ENCODE peak calls at places on chromosomes 5 and 9, in eight cellular contexts. O is neuronal stem cell, K is small intestine, C is GM23338, F is colonic mucosa, D is AG10803, A is AG09309, W is fibroblast of pulmonary artery. L is an unnamed sample.

GRCh38 chr5:122870219-122870856 is 24.9 kb downstream of the SNX24 start:
- DNase-seq in O (no peak), K (no peak), C (no peak), F (no peak), D (peak), A (no peak), W (peak), L (no peak)

GRCh38 chr5:25119654-25120053 is 474.9 kb upstream of the CDH10 start:
- DNase-seq in O (no peak), K (no peak), C (peak), F (no peak), D (peak), A (no peak), W (peak), L (peak)

GRCh38 chr9:121782514-121783110 is 131.2 kb downstream of the DAB2IP start:
- DNase-seq in O (no peak), K (no peak), C (no peak), F (no peak), D (no peak), A (no peak), W (no peak), L (peak)

GRCh38 chr9:110115868-110116542 is 92.0 kb downstream of the C9orf152 start:
- DNase-seq in O (no peak), K (no peak), C (no peak), F (no peak), D (peak), A (no peak), W (peak), L (no peak)

GRCh38 chr5:40838076-40838475 is 3.1 kb upstream of the RPL37 start:
- DNase-seq in O (no peak), K (no peak), C (no peak), F (no peak), D (no peak), A (no peak), W (no peak), L (no peak)

GRCh38 chr9:81083821-81084512 is 605.4 kb downstream of the TLE1 start:
- DNase-seq in O (no peak), K (no peak), C (no peak), F (no peak), D (peak), A (peak), W (peak), L (no peak)

GRCh38 chr9:129398101-129398795 is 220.2 kb upstream of the IER5L start:
- DNase-seq in O (no peak), K (no peak), C (no peak), F (no peak), D (no peak), A (no peak), W (no peak), L (no peak)

GRCh38 chr5:14580037-14581034 is 1.3 kb upstream of the OTULINL start:
- DNase-seq in O (no peak), K (peak), C (no peak), F (peak), D (peak), A (peak), W (peak), L (peak)

GRCh38 chr5:177189416-177189815 is 55.8 kb downstream of the NSD1 start:
- DNase-seq in O (no peak), K (no peak), C (no peak), F (no peak), D (peak), A (no peak), W (peak), L (no peak)

DNA sequence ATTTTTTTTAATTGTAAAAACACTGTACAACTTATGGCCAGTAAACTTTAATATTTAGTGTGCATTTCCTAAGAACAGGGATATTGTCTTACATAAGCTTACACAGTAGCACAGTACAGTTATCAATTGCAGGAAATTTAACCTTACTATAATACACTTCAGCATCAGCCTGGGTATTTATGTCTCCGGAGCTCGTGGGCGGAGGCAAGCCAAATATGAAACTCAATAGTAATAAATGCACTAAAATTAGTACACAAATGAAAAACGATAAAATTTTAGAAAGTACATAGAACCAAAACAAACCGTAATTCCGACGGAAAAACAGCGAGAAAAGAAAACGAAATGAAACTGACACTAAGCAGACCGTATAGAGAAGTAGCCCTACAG is 91.2 kb downstream of the ANXA2R start:
- DNase-seq in O (no peak), K (no peak), C (no peak), F (no peak), D (no peak), A (no peak), W (no peak), L (no peak)
- H3K4me3 ChIP-seq in O (no peak), K (no peak), C (no peak), F (peak), D (peak), A (no peak), W (peak), L (no peak)

GRCh38 chr5:173238312-173239232 is 3.6 kb upstream of the NKX2-5 start:
- DNase-seq in O (no peak), K (no peak), C (peak), F (no peak), D (no peak), A (no peak), W (no peak), L (no peak)

GRCh38 chr5:173239233-173239593 is 4.2 kb upstream of the NKX2-5 start:
- DNase-seq in O (no peak), K (no peak), C (peak), F (no peak), D (no peak), A (no peak), W (no peak), L (no peak)

GRCh38 chr5:173236531-173237501 is 1.8 kb upstream of the NKX2-5 start:
- DNase-seq in O (no peak), K (no peak), C (peak), F (no peak), D (no peak), A (no peak), W (no peak), L (no peak)

GRCh38 chr5:173235499-173236394 is 741 bp upstream of the NKX2-5 start:
- DNase-seq in O (no peak), K (no peak), C (peak), F (no peak), D (no peak), A (no peak), W (no peak), L (no peak)

DNA sequence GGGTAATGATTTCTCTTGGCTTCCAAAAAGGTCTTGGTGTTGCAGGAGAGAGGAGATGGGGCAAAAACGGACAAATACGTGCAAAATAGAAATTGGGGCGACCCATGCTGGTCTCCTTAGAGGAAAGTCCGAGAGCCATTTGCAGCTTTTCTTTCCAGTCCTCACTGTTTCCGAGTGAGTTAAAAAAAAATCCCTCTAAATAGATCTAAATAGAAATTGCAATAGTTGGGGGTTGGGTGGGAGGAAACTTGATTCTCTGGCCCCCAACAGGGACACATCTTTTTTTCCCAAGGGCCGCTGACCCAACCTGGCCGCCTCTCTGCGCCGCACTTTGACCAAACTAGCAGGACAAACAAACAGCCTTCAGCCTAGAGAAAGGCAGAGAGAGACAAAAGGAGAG is 2.8 kb upstream of the NKX2-5 start:
- DNase-seq in O (no peak), K (no peak), C (peak), F (no peak), D (no peak), A (no peak), W (no peak), L (no peak)
- H3K4me3 ChIP-seq in O (no peak), K (no peak), C (peak), F (no peak), D (no peak), A (no peak), W (no peak), L (no peak)

GRCh38 chr5:62432618-62433064 is 20.1 kb downstream of the IPO11 start:
- DNase-seq in O (no peak), K (no peak), C (no peak), F (no peak), D (peak), A (no peak), W (peak), L (no peak)

DNA sequence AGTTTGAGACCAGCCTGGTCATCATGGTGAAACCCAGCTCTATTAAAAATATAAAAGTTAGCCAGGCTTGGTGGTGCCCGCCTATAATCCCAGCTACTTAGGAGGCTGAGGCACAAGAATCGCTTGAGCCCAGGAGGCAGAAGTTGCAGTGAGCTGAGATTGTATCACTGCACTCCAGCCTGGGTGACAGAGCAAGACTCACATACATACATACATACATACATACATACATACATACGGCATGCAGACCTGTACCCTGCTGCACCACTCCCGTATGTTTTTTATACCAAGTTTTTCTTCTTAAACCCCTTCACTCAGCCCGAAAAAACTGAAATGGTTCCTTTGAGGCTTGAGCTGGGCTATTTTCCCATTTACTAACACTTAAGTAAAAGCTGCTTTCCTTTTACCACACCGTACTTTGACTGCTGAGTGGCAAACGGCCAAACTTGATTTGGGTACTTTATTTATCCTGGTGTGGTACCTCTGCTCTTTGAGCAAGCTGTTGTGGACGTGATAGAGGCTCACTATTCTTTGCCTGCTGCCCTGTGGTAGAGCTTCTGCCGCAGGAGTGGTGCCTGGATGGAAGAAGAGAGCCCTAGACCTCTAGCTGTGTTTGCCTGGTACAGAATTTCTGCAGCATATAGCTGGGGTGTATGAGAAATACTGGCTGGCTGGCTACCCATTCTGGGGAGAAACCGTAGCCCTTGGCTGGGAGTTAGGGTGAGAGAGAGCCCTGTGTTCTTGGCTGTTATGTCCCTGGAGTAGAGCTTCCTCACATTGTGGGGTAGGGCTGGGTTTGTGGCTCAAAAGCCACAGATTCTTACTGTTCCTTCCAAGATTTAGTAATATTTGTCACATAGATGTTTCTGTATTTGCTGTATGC is 19.4 kb downstream of the IPO11 start:
- DNase-seq in O (no peak), K (peak), C (no peak), F (peak), D (peak), A (no peak), W (peak), L (no peak)
- H3K4me3 ChIP-seq in O (no peak), K (no peak), C (no peak), F (no peak), D (no peak), A (no peak), W (no peak), L (no peak)

GRCh38 chr5:16934669-16935068 is 1.4 kb downstream of the MYO10 start:
- DNase-seq in O (no peak), K (peak), C (peak), F (no peak), D (no peak), A (no peak), W (peak), L (no peak)

GRCh38 chr5:16935271-16936149 is 578 bp downstream of the MYO10 start:
- DNase-seq in O (no peak), K (peak), C (peak), F (peak), D (no peak), A (no peak), W (no peak), L (peak)

GRCh38 chr5:16937023-16937379 is 913 bp upstream of the MYO10 start:
- DNase-seq in O (no peak), K (peak), C (peak), F (peak), D (no peak), A (no peak), W (no peak), L (peak)

GRCh38 chr5:16936150-16937022 is at the start of gene MYO10:
- DNase-seq in O (peak), K (peak), C (peak), F (peak), D (peak), A (peak), W (peak), L (peak)

DNA sequence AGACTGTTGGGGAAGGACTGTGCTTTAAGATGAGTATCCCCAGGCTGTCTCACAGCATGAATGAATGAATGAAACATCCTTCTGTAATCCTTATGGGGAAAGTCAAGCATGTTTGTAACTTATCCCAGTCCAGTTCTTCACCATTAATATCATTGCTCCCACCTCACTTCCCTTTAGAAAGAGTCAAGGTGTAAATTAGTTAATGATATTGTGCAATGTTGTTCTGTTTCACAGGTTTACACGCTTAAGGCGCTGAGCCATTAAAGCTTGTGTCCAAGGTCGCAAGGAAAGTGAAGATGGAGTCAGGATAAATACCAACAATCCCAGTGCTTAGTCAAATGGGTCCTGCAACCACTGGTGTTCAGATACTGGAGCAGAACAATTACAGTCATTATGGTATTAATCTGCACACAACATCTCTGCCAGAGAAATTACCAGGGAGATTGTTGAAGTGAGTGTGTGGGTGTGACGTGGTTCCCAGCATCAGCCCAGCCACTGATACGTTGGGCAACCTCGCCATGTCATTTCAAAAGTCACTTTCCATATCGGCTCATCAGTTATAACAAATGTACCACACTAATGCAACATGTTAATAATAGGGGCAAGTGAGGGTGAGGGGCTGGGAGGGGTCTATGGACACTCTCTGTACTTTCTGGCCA is 1.5 kb upstream of the MYO10 start:
- DNase-seq in O (no peak), K (no peak), C (no peak), F (no peak), D (no peak), A (no peak), W (no peak), L (no peak)
- H3K4me3 ChIP-seq in O (no peak), K (no peak), C (peak), F (no peak), D (no peak), A (no peak), W (no peak), L (no peak)

DNA sequence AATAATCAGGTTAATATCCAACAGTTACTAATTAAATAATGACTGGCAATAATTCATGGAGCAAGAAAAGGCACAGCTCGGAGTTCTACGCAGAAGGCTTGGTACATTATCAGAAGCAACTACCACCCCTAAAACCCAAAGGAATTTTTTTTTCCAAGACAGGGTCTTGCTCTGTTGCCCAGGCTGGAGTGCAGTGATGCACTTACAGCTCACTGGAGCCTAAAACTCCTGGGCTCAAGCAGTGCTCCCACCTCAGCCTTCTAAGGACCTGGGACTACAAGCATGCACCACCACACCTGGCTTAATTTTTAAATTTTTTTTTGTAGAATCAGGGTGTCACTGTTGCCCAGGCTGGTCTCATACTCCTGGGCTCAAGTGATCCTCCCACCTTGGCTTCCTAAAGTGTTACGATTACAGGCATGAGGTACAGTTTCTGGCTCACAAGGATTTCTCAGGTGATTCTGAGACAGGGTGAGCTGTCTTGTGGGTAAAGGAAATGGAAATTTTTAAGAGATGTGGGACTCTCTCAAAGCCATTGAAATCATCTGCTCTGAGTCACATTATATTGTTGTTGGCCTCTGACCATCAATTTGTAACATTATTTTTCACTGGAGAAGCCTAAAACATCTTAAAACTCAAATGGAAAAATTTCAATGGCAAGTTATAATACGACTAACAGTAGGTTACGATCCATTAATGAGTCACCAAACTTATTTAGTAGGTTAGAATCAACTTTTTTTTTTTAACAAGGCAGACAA is 19.7 kb upstream of the HSDL2 start:
- DNase-seq in O (no peak), K (no peak), C (no peak), F (no peak), D (peak), A (peak), W (peak), L (no peak)
- H3K4me3 ChIP-seq in O (no peak), K (no peak), C (no peak), F (no peak), D (no peak), A (no peak), W (no peak), L (no peak)

DNA sequence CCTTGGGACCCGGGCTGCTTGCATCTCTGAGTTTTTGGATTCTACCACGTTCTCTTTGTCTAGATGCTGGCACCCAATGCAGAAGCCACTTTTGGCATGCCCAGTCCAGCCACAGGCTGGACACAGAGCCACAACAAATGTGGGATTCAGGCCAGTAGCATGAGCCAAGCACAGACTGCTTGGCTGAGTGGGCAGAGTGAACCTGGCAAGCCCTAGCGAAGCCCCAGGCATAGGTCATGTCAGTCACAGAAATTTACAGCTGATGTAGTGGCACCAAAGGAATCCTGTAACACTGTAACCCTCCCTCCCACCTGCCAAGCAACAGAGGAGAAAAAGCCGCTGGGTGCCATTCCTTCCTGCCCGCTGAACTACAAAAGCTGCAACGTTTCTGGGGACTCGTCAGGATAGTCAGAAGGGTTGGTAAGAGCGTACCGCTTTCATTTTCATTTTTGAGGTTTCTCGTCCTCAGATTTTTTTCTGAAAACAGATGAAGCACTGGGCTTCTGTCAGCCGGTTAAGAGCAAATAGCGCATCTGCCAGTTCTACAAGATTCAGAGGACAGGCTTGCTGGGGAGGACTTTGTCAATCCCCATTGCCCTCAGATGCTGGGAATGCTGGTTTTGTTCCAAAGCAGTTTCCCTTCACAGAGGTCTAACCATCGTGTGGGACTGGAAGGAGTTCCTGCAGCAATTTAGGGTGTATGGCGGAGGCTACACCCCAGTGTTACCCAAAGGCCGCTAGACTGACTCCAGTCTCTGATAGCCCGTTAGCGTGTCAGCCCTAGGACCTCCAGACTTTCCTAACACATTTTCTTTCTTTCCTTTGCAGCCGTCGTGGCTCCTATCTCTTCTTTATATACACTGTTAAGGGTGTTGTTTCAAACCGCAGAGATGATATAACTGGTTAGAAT is 399.0 kb downstream of the HTR1A start:
- DNase-seq in O (no peak), K (no peak), C (no peak), F (no peak), D (no peak), A (no peak), W (no peak), L (no peak)
- H3K4me3 ChIP-seq in O (no peak), K (no peak), C (no peak), F (no peak), D (no peak), A (no peak), W (no peak), L (no peak)

DNA sequence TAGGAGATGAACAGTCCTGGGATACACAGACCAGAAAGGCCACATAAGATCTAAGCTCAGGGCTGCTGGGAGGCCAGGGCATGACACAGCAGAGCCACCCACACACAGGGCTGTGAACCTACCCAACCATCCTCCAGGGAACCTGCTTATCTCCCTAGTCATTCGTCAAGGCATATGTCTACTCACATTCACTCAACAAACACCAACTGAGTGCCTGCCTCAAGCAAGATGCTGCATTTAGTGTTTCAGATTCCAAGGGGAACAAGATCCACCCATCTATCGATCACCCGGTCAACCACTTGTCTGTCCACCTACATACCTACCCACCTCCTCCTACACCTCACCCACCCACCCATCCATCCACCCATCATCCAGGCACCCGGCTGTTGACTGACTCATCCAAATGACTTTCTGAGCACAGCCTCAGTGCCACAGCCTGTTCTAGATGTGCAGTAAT is 1.9 kb downstream of the DPM2 start:
- DNase-seq in O (no peak), K (no peak), C (no peak), F (no peak), D (no peak), A (no peak), W (no peak), L (no peak)
- H3K4me3 ChIP-seq in O (no peak), K (no peak), C (peak), F (no peak), D (peak), A (no peak), W (no peak), L (no peak)

GRCh38 chr9:13627502-13627901 is 348.0 kb upstream of the MPDZ start:
- DNase-seq in O (no peak), K (no peak), C (no peak), F (no peak), D (no peak), A (no peak), W (no peak), L (no peak)
- H3K4me3 ChIP-seq in O (no peak), K (no peak), C (no peak), F (no peak), D (no peak), A (no peak), W (no peak), L (no peak)